ENCODE peak calls at places on chromosomes 2 and 18, in eight cellular contexts. A is ovary, W is thyroid gland, X is brain microvascular endothelial cell, D is BJ, L is fibroblast of lung, F is AG04450, Q is psoas muscle. S is an unnamed sample.

GRCh38 chr2:196399736-196400691 is 228.6 kb upstream of the STK17B start:
- DNase-seq in D (peak; percentile 63), F (peak; percentile 83), X (peak; percentile 96), L (peak; percentile 95), W (no peak), Q (no peak), A (no peak), S (peak; percentile 75)

GRCh38 chr2:69789129-69789528 is 40.3 kb upstream of the GMCL1 start:
- DNase-seq in F (peak; percentile 62), A (no peak), W (no peak), Q (no peak), X (peak; percentile 98), D (peak; percentile 95), L (peak; percentile 58), S (peak; percentile 51)

GRCh38 chr2:23445450-23445868 is 60.5 kb downstream of the KLHL29 start:
- DNase-seq in X (peak; percentile 62), A (no peak), L (peak; percentile 68), F (no peak), D (no peak), Q (no peak), W (no peak), S (peak; percentile 19)

GRCh38 chr2:152506843-152507242 is 171.9 kb downstream of the FMNL2 start:
- DNase-seq in F (no peak), X (peak; percentile 88), Q (no peak), L (no peak), A (no peak), W (no peak), D (no peak), S (peak; percentile 86)

GRCh38 chr2:14516844-14517243 is 115.7 kb upstream of the LRATD1 start:
- DNase-seq in Q (no peak), W (no peak), D (peak; percentile 92), A (no peak), X (peak; percentile 27), F (peak; percentile 92), L (peak; percentile 83), S (peak; percentile 49)

GRCh38 chr18:23862071-23862470 is 152.5 kb upstream of the TTC39C start:
- DNase-seq in D (peak; percentile 95), Q (no peak), X (peak; percentile 75), L (peak; percentile 71), W (no peak), F (peak; percentile 65), A (no peak), S (peak; percentile 77)

GRCh38 chr2:216596986-216597509 is 36.2 kb upstream of the IGFBP2 start:
- DNase-seq in L (no peak), X (no peak), A (no peak), D (no peak), F (no peak), Q (no peak), W (no peak), S (no peak)

GRCh38 chr2:70960833-70961647 is 17.4 kb upstream of the ANKRD53 start:
- DNase-seq in L (no peak), Q (no peak), F (no peak), D (no peak), X (no peak), W (no peak), A (no peak), S (no peak)

GRCh38 chr2:197496695-197497094 is 2.9 kb downstream of the HSPD1 start:
- DNase-seq in D (no peak), F (no peak), X (no peak), A (no peak), L (no peak), W (no peak), Q (no peak), S (no peak)
- TF ChIP-seq CTCF in D (no peak), F (no peak), X (no peak), A (no peak), L (no peak), W (no peak), Q (no peak), S (no peak)

DNA sequence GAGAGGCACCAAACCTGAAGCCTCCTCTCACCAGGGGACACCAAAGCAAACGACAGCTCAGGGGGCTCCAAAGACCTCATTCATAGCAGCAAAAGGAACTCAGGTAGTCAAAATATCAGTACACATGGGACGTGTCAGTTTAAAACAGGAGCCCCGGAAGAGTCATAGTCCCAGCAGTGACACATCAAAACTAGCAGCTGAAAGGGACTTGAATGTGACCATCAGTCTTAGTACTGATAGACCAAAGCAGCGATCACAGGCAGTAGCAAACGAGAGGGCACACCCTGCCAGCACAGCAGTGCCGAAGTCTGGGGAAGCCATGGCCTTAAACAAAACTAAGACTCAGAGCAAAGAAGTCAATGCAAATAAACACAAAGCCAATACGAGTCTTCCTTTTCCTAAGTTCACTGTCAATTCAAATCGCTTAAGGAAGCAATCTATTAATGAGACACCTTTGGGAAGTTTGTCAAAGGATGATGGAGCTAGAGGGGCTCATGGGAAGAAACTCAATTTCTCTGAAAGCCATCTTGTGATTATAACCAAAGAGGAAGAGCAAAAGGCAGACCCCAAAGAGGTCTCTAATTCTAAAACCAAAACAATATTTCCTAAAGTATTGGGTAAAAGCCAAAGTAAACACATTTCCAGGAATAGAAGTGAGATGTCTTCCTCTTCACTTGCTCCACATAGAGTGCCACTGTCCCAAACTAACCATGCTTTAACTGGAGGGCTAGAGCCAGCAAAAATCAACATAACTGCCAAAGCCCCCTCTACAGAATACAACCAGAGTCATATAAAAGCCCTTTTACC is 1.2 kb downstream of the GALNT5 start:
- DNase-seq in W (no peak), Q (no peak), D (no peak), X (no peak), A (no peak), F (no peak), L (no peak), S (no peak)
- H3K4me3 ChIP-seq in W (no peak overlapping the region), Q (no peak overlapping the region), D (peak overlapping the region; percentile 60), X (peak overlapping the region; percentile 57), A (no peak overlapping the region), F (peak overlapping the region; percentile 72), L (peak overlapping the region; percentile 67), S (peak overlapping the region; percentile 38)

DNA sequence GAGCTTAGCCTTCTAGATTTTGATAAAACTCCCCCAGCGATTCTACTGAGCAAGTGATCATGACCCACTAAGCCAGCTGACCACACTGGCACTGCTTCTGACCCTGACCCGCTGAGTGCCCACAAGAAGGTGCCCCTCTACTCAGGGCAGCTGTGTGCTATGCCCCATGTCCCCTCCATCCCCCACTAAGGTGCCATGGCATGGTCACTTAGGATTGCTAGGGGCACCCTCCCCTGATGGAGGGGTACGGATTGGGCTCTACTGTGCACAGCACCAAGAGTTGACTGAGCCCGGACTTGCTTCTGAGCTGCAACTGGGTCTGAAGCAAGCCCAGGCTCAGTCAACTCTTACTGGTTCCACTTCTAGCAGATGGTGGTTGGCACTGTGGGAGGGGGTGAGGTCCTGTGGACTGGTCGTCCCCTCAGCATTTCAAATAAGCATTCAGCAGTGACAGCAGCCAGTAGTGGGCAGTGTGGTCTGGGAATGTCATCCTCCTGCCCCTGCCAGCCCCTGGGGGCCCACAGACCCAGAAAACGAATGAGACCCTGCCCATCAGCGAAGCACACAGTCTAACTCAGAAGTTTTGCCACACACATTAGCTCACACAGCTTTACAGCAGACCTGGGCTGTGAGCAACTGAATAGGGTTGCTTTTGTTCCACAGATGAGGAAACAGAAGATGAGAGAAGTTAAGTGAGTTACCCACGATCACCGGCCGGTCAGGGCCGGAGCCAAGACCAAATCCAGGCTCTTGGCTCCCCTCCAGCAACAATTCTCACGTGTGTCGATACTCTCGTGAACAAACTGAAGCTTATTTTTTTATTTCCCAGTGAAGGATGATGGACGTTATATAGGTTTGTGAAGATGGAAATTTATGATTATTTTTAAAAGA is 52.1 kb upstream of the FOSL2 start:
- DNase-seq in D (no peak), W (no peak), A (no peak), Q (peak; percentile 26), X (no peak), F (no peak), L (no peak), S (no peak)
- TF ChIP-seq CTCF in D (peak; percentile 9), W (no peak), A (no peak), Q (no peak), X (peak; percentile 36), F (peak; percentile 11), L (no peak), S (peak; percentile 3)

GRCh38 chr2:119541476-119541875 is 2.8 kb upstream of the CFAP221 start:
- DNase-seq in D (no peak), Q (no peak), L (no peak), A (no peak), W (no peak), X (no peak), F (no peak), S (no peak)
- H3K4me3 ChIP-seq in D (no peak overlapping the region), Q (no peak overlapping the region), L (no peak overlapping the region), A (no peak overlapping the region), W (no peak overlapping the region), X (no peak overlapping the region), F (no peak overlapping the region), S (no peak overlapping the region)

S was measured in astrocyte of the cerebellum.